ENCODE peak calls at places on chromosomes 6 and 20, in four cellular contexts. P is thoracic aorta, E is GM12878, I is ascending aorta. S is an unnamed sample. For H3K36me3 and H3K9me3, the result is how much of the 10 kb centered on the place peaks cover.

GRCh38 chr6:110609101-110609500 is 132.7 kb upstream of the SLC22A16 start:
- DNase-seq in P (no peak), E (no peak), I (no peak), S (no peak)

GRCh38 chr20:60249436-60249835 is 291.2 kb downstream of the CDH26 start:
- DNase-seq in P (no peak), E (no peak), I (no peak), S (no peak)

GRCh38 chr20:44460795-44461141 is 14.9 kb upstream of the TTPAL start:
- DNase-seq in P (no peak), E (no peak), I (no peak), S (no peak)

GRCh38 chr6:166646716-166647115 is 19.7 kb upstream of the RPS6KA2 start:
- DNase-seq in P (no peak), E (no peak), I (no peak), S (no peak)

GRCh38 chr6:161544801-161545490 is 271.1 kb upstream of the AGPAT4 start:
- DNase-seq in P (no peak), E (no peak), I (no peak), S (no peak)

GRCh38 chr6:41939091-41939847 is 2.3 kb downstream of the CCND3 start:
- DNase-seq in P (no peak), E (no peak), I (no peak), S (no peak)

GRCh38 chr6:162785632-162786242 is 58.0 kb downstream of the PACRG start:
- DNase-seq in P (no peak), E (no peak), I (no peak), S (no peak)

GRCh38 chr6:97440590-97441176 is 157.7 kb upstream of the MMS22L start:
- DNase-seq in P (no peak), E (no peak), I (no peak), S (no peak)

GRCh38 chr6:156820089-156820798 is 43.1 kb downstream of the ARID1B start:
- DNase-seq in P (no peak), E (no peak), I (no peak), S (no peak)

GRCh38 chr6:108598316-108598863 is 37.7 kb downstream of the FOXO3 start:
- DNase-seq in P (no peak), E (peak), I (no peak), S (no peak)

GRCh38 chr20:50843331-50844276 is 48.7 kb downstream of the BCAS4 start:
- DNase-seq in P (no peak), E (no peak), I (no peak), S (no peak)

GRCh38 chr6:34982424-34982852 is 93.4 kb downstream of the ANKS1A start:
- DNase-seq in P (no peak), E (no peak), I (no peak), S (no peak)

GRCh38 chr20:25549866-25550477 is 35.4 kb downstream of the NINL start:
- DNase-seq in P (no peak), E (no peak), I (no peak), S (no peak)

GRCh38 chr20:16615199-16615598 is 42.0 kb upstream of the KIF16B start:
- DNase-seq in P (no peak), E (no peak), I (no peak), S (no peak)

GRCh38 chr6:132708002-132708401 is 5.9 kb downstream of the VNN1 start:
- DNase-seq in P (no peak), E (no peak), I (no peak), S (no peak)

GRCh38 chr20:38243617-38244016 is 16.9 kb downstream of the KIAA1755 start:
- DNase-seq in P (no peak), E (no peak), I (no peak), S (no peak)

GRCh38 chr6:44624226-44624625 is 236.7 kb downstream of the CDC5L start:
- DNase-seq in P (no peak), E (no peak), I (no peak), S (no peak)

GRCh38 chr20:49964964-49965780 is 17.6 kb upstream of the SNAI1 start:
- DNase-seq in P (no peak), E (no peak), I (no peak), S (no peak)

DNA sequence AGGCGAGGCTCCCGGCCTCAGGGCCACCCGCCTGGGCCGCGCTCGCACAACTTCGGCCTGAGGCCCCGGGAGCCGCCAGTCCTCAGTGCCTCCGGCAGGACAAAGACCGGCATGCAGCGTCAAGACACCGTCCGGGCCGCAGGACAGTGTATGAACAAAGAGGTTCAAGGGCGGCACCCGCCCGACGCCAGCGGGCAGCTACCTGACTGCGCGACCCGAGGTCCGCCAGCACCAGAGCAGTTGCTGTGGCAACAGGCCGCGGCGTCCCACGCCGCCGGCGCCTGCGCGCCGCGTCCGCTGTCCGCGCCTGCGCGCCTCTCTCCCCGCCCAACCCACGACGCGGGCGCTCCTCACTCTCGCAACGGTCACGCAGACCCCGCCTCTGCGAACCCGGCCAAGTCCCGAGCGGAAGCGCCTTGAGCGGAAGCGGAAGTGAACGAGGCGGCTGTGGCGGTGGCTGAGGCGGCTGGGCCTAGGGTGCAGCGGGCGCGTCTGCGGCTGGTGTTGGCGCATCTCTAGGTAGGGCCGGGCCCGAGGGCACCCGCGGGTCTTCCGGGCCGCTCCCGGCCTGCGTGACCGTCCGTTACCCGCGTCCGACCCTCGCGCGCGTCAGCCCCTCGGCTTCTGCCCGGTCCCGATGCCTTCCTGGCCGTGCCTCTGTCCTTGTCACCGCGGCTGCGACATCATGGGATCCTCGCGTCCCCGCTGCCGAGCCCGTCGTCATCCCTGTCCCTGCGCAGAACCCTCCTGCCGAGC is at the start of gene FAM120B:
- DNase-seq in P (peak), E (peak), I (peak), S (peak)
- TF ChIP-seq CTCF in P (peak), E (no peak), I (no peak), S (no peak)

GRCh38 chr6:78962458-78962857 is 95.1 kb downstream of the IRAK1BP1 start:
- DNase-seq in P (no peak), E (no peak), I (no peak), S (no peak)

GRCh38 chr6:78966542-78966941 is 99.2 kb downstream of the IRAK1BP1 start:
- DNase-seq in P (no peak), E (no peak), I (no peak), S (no peak)

GRCh38 chr6:78967191-78967590 is 99.8 kb downstream of the IRAK1BP1 start:
- DNase-seq in P (no peak), E (no peak), I (no peak), S (no peak)
- H3K36me3 ChIP-seq in P (under half), E (under half), I (half or more), S (under half)

GRCh38 chr6:291148-291696 is 1.1 kb upstream of the DUSP22 start:
- DNase-seq in P (no peak), E (no peak), I (no peak), S (no peak)
- H3K9me3 ChIP-seq in P (under half), E (under half), I (under half), S (under half)

DNA sequence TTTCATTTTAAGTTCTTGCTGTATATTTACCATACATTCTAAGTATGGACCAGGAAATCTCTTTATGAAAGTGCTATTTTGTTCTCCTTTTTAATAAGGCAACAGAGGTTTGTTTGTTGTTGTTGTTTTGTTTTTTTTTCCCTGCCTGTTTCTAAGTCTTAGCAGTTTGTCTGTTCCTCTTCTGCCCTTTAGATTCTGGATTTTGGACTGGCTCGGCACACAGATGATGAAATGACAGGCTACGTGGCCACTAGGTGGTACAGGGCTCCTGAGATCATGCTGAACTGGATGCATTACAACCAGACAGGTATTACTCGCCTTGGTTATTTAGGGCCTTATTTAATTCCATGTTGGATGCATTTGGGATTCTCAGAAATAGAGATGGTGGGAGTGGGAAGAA is 48.0 kb downstream of the MAPK14 start:
- DNase-seq in P (no peak), E (no peak), I (no peak), S (no peak)
- TF ChIP-seq CTCF in P (no peak), E (peak), I (no peak), S (peak)

GRCh38 chr20:62176866-62177265 is 6.0 kb upstream of the MTG2 start:
- DNase-seq in P (no peak), E (no peak), I (no peak), S (no peak)
- H3K36me3 ChIP-seq in P (under half), E (under half), I (under half), S (under half)

GRCh38 chr6:164695896-164696295 is 613.5 kb downstream of the C6orf118 start:
- DNase-seq in P (no peak), E (no peak), I (no peak), S (no peak)

GRCh38 chr6:164690241-164690640 is 619.2 kb downstream of the C6orf118 start:
- DNase-seq in P (no peak), E (no peak), I (no peak), S (no peak)

GRCh38 chr6:164693934-164694333 is 615.5 kb downstream of the C6orf118 start:
- DNase-seq in P (no peak), E (no peak), I (no peak), S (no peak)

GRCh38 chr6:164692772-164693171 is 616.6 kb downstream of the C6orf118 start:
- DNase-seq in P (no peak), E (no peak), I (no peak), S (no peak)

GRCh38 chr6:164690702-164691500 is 618.5 kb downstream of the C6orf118 start:
- DNase-seq in P (no peak), E (no peak), I (no peak), S (no peak)
- H3K9me3 ChIP-seq in P (under half), E (under half), I (under half), S (under half)

GRCh38 chr6:39841923-39842322 is 49.7 kb downstream of the DAAM2 start:
- DNase-seq in P (no peak), E (no peak), I (no peak), S (no peak)

GRCh38 chr6:39841291-39841690 is 49.1 kb downstream of the DAAM2 start:
- DNase-seq in P (no peak), E (no peak), I (no peak), S (no peak)

GRCh38 chr6:39844866-39845265 is 52.7 kb downstream of the DAAM2 start:
- DNase-seq in P (no peak), E (no peak), I (no peak), S (no peak)

GRCh38 chr6:39840781-39841180 is 48.6 kb downstream of the DAAM2 start:
- DNase-seq in P (no peak), E (no peak), I (no peak), S (no peak)

DNA sequence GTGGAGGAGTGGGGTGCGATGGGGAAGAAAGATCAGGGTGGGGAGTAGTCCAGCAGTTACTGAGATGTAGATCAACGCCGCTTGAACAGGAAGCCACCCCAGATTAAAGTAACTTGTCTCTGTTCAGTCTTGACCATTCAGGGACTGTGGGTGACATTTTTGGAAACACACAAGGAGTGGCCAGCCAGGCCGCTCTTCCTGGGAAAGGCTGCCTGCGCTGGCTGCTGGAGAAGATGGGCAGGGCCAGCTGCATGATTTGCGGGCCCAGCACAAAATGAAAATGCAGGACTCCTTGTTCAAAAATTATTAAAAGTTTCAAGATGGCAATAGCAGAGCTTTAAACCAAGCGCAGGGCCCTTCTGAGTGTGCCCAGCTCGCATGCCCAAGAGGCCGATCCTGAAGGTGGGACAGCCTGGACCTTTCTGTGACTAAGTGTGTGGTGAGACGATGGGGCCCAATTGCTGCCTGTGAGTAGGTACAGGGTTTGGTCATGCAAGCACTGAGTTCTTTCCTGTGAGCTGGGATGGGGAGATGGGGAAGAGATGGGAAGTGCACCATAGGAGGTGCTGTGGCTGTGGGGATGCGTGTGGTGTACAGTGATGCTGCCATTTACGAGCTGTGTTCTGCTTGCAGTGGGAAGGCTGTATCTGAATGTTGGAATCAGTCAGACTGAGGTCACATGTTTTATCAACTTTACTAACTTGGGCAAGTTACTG is 51.3 kb downstream of the DAAM2 start:
- DNase-seq in P (no peak), E (no peak), I (no peak), S (no peak)
- TF ChIP-seq CTCF in P (peak), E (no peak), I (no peak), S (no peak)

GRCh38 chr20:32158351-32158750 is 48.8 kb downstream of the TM9SF4 start:
- DNase-seq in P (no peak), E (no peak), I (no peak), S (no peak)

GRCh38 chr20:32158943-32159660 is 48.4 kb downstream of the PLAGL2 start:
- DNase-seq in P (no peak), E (no peak), I (no peak), S (no peak)

GRCh38 chr20:32162367-32162766 is 45.2 kb downstream of the PLAGL2 start:
- DNase-seq in P (no peak), E (no peak), I (no peak), S (no peak)

GRCh38 chr20:32159766-32160221 is 47.7 kb downstream of the PLAGL2 start:
- DNase-seq in P (no peak), E (no peak), I (no peak), S (no peak)

DNA sequence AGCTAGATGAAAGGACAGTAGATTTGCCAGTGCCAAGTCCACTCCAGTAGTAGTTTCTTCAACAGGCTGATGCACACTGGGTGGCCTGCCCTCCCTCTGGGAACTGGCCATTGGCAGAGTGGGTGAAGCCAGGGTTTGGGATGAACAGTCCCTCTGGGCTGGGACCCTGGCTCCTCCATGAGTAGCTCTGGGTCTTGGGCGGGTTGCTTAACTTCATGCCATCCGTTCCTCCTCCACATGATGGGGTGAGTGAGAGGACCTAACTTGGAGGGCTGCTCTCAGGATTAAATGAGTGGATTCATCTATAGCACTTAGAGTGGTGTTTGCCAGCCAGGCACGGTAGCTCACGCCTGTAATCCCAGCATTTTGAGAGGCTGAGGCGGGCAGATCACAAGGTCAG is 47.2 kb downstream of the PLAGL2 start:
- DNase-seq in P (no peak), E (no peak), I (no peak), S (no peak)
- H3K36me3 ChIP-seq in P (half or more), E (under half), I (half or more), S (under half)

GRCh38 chr6:168606722-168607121 is 165.7 kb downstream of the SMOC2 start:
- DNase-seq in P (no peak), E (no peak), I (no peak), S (no peak)

GRCh38 chr6:168607272-168608112 is 166.5 kb downstream of the SMOC2 start:
- DNase-seq in P (no peak), E (no peak), I (no peak), S (no peak)

GRCh38 chr6:168608113-168608400 is 167.1 kb downstream of the SMOC2 start:
- DNase-seq in P (no peak), E (no peak), I (no peak), S (no peak)

GRCh38 chr6:168609914-168610490 is 169.0 kb downstream of the SMOC2 start:
- DNase-seq in P (no peak), E (no peak), I (no peak), S (no peak)

DNA sequence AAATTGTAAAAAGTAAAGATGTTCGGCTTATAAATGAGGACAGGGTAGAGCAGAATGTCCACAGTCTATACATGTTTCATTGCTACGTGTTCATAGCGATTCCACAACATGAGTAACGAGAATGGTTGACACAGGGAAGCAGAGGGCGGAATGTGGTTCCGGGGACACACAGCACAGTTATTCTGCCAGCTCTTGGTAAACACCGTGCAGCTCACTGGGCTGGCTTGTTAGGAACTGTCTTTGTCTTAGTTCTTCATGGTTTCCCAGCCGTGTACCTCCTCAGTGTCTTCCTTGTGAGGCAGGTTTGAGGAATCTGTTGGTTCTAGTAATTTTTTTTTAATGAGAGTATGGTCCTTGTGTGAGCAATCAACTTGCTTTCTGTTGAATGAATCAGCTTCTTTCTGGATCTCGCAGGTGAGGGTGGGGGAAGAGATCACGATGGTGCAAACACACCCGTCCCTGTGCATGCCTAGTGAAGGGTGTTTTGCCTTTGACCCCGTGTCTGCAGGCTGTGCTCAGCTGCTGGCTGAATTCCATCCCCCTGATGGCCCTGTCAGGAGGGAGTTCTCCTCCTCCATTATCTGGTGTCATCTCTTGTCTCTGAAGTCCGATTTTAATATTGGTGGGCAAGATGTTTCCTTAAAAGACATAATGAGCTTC is 168.2 kb downstream of the SMOC2 start:
- DNase-seq in P (no peak), E (no peak), I (no peak), S (no peak)
- H3K9me3 ChIP-seq in P (under half), E (under half), I (under half), S (under half)